ENCODE peak calls at places on chromosomes 11 and 22, in five cellular contexts. K is stimulated activated CD4-positive, alpha-beta T cell treated with anti-CD3 and anti-CD28 coated beads, Interleukin-15, amount 100 ng/mL, for 1 hour; U is NCI-H460; R is pancreas; X is DMS 273 treated with DMSO at 0.1 percent for 48 hours. W is an unnamed sample.

GRCh38 chr11:77063861-77064260 is 2.9 kb upstream of the CAPN5 start:
- DNase-seq in K (no peak), U (no peak), R (no peak), X (no peak), W (no peak)

GRCh38 chr22:35430897-35431322 is 31.0 kb downstream of the MCM5 start:
- DNase-seq in K (peak), U (peak), R (peak), X (no peak), W (peak)

GRCh38 chr11:118658372-118659313 is 20.8 kb downstream of the TREH start:
- DNase-seq in K (no peak), U (no peak), R (no peak), X (no peak), W (peak)

GRCh38 chr11:70423523-70424505 is 25.5 kb downstream of the CTTN start:
- DNase-seq in K (no peak), U (no peak), R (no peak), X (no peak), W (no peak)

GRCh38 chr11:32039149-32039548 is 51.7 kb upstream of the RCN1 start:
- DNase-seq in K (no peak), U (no peak), R (no peak), X (no peak), W (no peak)

GRCh38 chr11:77126861-77127673 is 979 bp upstream of the MYO7A start:
- DNase-seq in K (peak), U (peak), R (peak), X (no peak), W (peak)

GRCh38 chr11:34637303-34637702 is 16.4 kb downstream of the EHF start:
- DNase-seq in K (no peak), U (no peak), R (no peak), X (no peak), W (peak)

GRCh38 chr22:49740242-49740641 is 87.4 kb downstream of the BRD1 start:
- DNase-seq in K (no peak), U (no peak), R (no peak), X (no peak), W (no peak)